ENCODE peak calls at places on chromosomes 11 and 22, in five cellular contexts. Q is nephron progenitor cell, X is GM10248, W is fibroblast of pulmonary artery, R is left lung. S is an unnamed sample.

GRCh38 chr11:91904792-91905785 is 319.5 kb upstream of the FAT3 start:
- DNase-seq in Q (no peak), X (no peak), W (no peak), R (no peak), S (no peak)

GRCh38 chr11:121892131-121892681 is 223.8 kb downstream of the BLID start:
- DNase-seq in Q (no peak), X (no peak), W (peak), R (no peak), S (no peak)

GRCh38 chr11:13850256-13851010 is 112.1 kb upstream of the SPON1 start:
- DNase-seq in Q (no peak), X (no peak), W (no peak), R (no peak), S (no peak)

GRCh38 chr11:60767388-60767811 is 10.7 kb downstream of the MS4A15 start:
- DNase-seq in Q (peak), X (no peak), W (no peak), R (no peak), S (peak)

GRCh38 chr11:6606471-6607189 is 3.1 kb downstream of the ILK start:
- DNase-seq in Q (peak), X (peak), W (peak), R (peak), S (peak)

GRCh38 chr22:32475428-32476010 is 908 bp downstream of the FBXO7 start:
- DNase-seq in Q (peak), X (peak), W (peak), R (peak), S (peak)

GRCh38 chr22:45334068-45334467 is 24.3 kb downstream of the FAM118A start:
- DNase-seq in Q (no peak), X (no peak), W (no peak), R (no peak), S (no peak)

GRCh38 chr22:24335529-24335928 is 64.9 kb downstream of the SPECC1L start:
- DNase-seq in Q (no peak), X (no peak), W (peak), R (no peak), S (no peak)

GRCh38 chr22:33707581-33707980 is 212.7 kb downstream of the LARGE1 start:
- DNase-seq in Q (no peak), X (no peak), W (no peak), R (no peak), S (no peak)

GRCh38 chr11:26820739-26821138 is 98.9 kb upstream of the SLC5A12 start:
- DNase-seq in Q (no peak), X (no peak), W (peak), R (no peak), S (no peak)

GRCh38 chr11:65780770-65781151 is at the start of gene AP5B1:
- DNase-seq in Q (peak), X (peak), W (peak), R (no peak), S (peak)

GRCh38 chr11:127074151-127074761 is 73.7 kb upstream of the KIRREL3 start:
- DNase-seq in Q (peak), X (peak), W (peak), R (no peak), S (peak)

GRCh38 chr22:44842417-44842816 is 90.0 kb downstream of the ARHGAP8 start:
- DNase-seq in Q (no peak), X (no peak), W (no peak), R (no peak), S (no peak)

GRCh38 chr11:12888525-12889158 is 120.5 kb upstream of the RASSF10 start:
- DNase-seq in Q (peak), X (peak), W (peak), R (peak), S (peak)

GRCh38 chr11:35511666-35512065 is 13.8 kb downstream of the PAMR1 start:
- DNase-seq in Q (no peak), X (no peak), W (peak), R (no peak), S (no peak)

GRCh38 chr11:45169310-45170072 is 23.1 kb downstream of the PRDM11 start:
- DNase-seq in Q (no peak), X (no peak), W (no peak), R (no peak), S (no peak)

GRCh38 chr22:44752285-44753188 is at the start of gene ARHGAP8:
- DNase-seq in Q (peak), X (no peak), W (no peak), R (no peak), S (peak)

GRCh38 chr11:798093-798713 is at the start of gene SLC25A22:
- DNase-seq in Q (peak), X (peak), W (peak), R (peak), S (peak)

GRCh38 chr11:134975866-134976265 is 563.8 kb upstream of the B3GAT1 start:
- DNase-seq in Q (no peak), X (no peak), W (no peak), R (no peak), S (no peak)

GRCh38 chr11:94791216-94791889 is 23.2 kb downstream of the AMOTL1 start:
- DNase-seq in Q (no peak), X (no peak), W (no peak), R (no peak), S (no peak)

GRCh38 chr11:35237860-35238715 is 99.1 kb downstream of the CD44 start:
- DNase-seq in Q (peak), X (peak), W (peak), R (no peak), S (peak)

GRCh38 chr11:92473736-92474135 is 249.1 kb downstream of the FAT3 start:
- DNase-seq in Q (no peak), X (no peak), W (no peak), R (no peak), S (no peak)

GRCh38 chr11:6862961-6863360 is at the start of gene OR10A2:
- DNase-seq in Q (no peak), X (no peak), W (no peak), R (no peak), S (no peak)

GRCh38 chr11:7575841-7576451 is 62.1 kb downstream of the PPFIBP2 start:
- DNase-seq in Q (no peak), X (no peak), W (no peak), R (peak), S (no peak)

GRCh38 chr22:27580311-27580897 is 221.2 kb downstream of the MN1 start:
- DNase-seq in Q (no peak), X (no peak), W (no peak), R (no peak), S (no peak)

GRCh38 chr11:16293204-16293681 is 63.1 kb downstream of the SOX6 start:
- DNase-seq in Q (no peak), X (no peak), W (peak), R (no peak), S (no peak)

GRCh38 chr11:93518081-93518480 is 25.1 kb downstream of the SMCO4 start:
- DNase-seq in Q (no peak), X (no peak), W (no peak), R (no peak), S (no peak)

GRCh38 chr11:85709983-85710382 is 24.0 kb upstream of the CCDC89 start:
- DNase-seq in Q (no peak), X (no peak), W (no peak), R (no peak), S (no peak)

GRCh38 chr11:122007611-122008071 is 108.4 kb downstream of the BLID start:
- DNase-seq in Q (no peak), X (no peak), W (peak), R (no peak), S (no peak)

GRCh38 chr11:78773503-78773902 is 198.8 kb upstream of the NARS2 start:
- DNase-seq in Q (no peak), X (no peak), W (no peak), R (no peak), S (no peak)

GRCh38 chr11:73415854-73416615 is 39.8 kb downstream of the RELT start:
- DNase-seq in Q (no peak), X (no peak), W (no peak), R (no peak), S (no peak)

DNA sequence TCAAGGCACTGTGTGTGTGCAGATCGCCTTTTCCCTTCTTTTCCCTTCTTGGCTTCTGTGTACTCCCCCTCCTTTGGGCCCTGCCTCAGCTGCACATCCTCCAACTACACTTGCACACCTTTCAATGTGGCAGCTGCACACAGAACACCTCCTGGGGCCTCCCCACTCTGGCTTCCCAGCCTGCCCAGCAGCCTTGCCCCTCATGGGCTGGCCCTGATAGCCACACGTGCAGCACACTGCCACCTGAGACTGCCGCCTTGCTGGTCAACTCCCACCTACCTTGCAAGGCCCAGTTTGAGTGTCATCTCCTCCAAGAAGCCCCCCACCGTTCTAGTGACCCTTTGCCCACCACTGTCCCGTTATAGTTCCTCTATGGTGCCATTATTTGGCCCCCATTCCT is 77.3 kb upstream of the ARFGAP3 start:
- DNase-seq in Q (no peak), X (no peak), W (no peak), R (no peak), S (no peak)
- TF ChIP-seq CTCF in Q (no peak), X (no peak), W (no peak), R (no peak), S (no peak)

GRCh38 chr22:30245985-30246901 is at the start of gene LIF:
- DNase-seq in Q (peak), X (peak), W (peak), R (no peak), S (peak)
- TF ChIP-seq CTCF in Q (no peak), X (peak), W (no peak), R (no peak), S (no peak)

GRCh38 chr22:40898850-40899357 is 37.0 kb upstream of the DNAJB7 start:
- DNase-seq in Q (no peak), X (peak), W (peak), R (no peak), S (peak)
- TF ChIP-seq CTCF in Q (peak), X (peak), W (peak), R (no peak), S (peak)

GRCh38 chr11:1882265-1883238 is 9.1 kb downstream of the PRR33 start:
- DNase-seq in Q (peak), X (peak), W (peak), R (peak), S (peak)
- TF ChIP-seq CTCF in Q (peak), X (peak), W (peak), R (peak), S (peak)

GRCh38 chr11:17771415-17771814 is 36.8 kb downstream of the KCNC1 start:
- DNase-seq in Q (peak), X (no peak), W (no peak), R (no peak), S (no peak)

GRCh38 chr11:17769218-17769617 is 34.6 kb downstream of the KCNC1 start:
- DNase-seq in Q (no peak), X (no peak), W (no peak), R (no peak), S (no peak)

GRCh38 chr11:17770917-17771316 is 36.3 kb downstream of the KCNC1 start:
- DNase-seq in Q (no peak), X (no peak), W (peak), R (no peak), S (no peak)

GRCh38 chr11:17768547-17768946 is 34.0 kb downstream of the KCNC1 start:
- DNase-seq in Q (no peak), X (no peak), W (no peak), R (no peak), S (no peak)

DNA sequence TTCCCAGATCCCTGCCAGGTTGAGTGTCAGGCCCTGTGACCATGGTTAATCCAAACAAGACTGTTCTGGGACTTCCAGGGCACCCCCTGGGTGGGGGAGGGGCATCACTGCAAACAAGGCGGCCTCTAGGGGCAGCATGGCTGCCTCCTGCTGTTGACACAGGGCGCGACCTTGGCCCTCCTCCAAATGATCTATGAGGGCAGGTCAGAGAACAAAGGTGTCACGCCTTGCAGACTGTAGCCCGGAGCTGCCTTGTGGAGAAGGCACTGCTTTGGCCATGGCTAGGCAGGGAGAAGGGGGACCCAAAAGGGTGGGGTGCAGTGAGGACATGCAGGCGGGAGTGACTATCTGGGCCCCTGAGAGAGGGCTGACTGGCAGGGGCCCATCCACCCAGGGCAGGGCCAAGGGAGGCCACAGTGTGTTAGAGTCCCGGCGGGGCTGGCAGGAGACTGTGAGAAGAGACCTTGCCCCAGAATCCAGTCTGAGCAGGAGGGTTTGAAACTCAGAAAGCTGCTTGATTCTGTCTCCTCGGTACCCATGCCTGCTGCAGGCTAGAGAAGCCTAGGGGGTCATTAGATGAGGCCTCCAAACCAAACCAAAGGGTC is 35.6 kb downstream of the KCNC1 start:
- DNase-seq in Q (peak), X (no peak), W (no peak), R (no peak), S (no peak)
- TF ChIP-seq CTCF in Q (peak), X (no peak), W (peak), R (no peak), S (no peak)

GRCh38 chr11:131670876-131671275 is 300.5 kb downstream of the NTM start:
- DNase-seq in Q (no peak), X (no peak), W (no peak), R (no peak), S (no peak)

GRCh38 chr11:131671320-131671719 is 300.9 kb downstream of the NTM start:
- DNase-seq in Q (no peak), X (no peak), W (no peak), R (no peak), S (no peak)

GRCh38 chr11:131674051-131674755 is 303.8 kb downstream of the NTM start:
- DNase-seq in Q (peak), X (peak), W (peak), R (peak), S (peak)

GRCh38 chr11:131672191-131672590 is 301.8 kb downstream of the NTM start:
- DNase-seq in Q (no peak), X (no peak), W (no peak), R (peak), S (no peak)

GRCh38 chr11:131671764-131672163 is 301.3 kb downstream of the NTM start:
- DNase-seq in Q (peak), X (no peak), W (no peak), R (no peak), S (no peak)
- TF ChIP-seq CTCF in Q (peak), X (no peak), W (no peak), R (no peak), S (peak)

DNA sequence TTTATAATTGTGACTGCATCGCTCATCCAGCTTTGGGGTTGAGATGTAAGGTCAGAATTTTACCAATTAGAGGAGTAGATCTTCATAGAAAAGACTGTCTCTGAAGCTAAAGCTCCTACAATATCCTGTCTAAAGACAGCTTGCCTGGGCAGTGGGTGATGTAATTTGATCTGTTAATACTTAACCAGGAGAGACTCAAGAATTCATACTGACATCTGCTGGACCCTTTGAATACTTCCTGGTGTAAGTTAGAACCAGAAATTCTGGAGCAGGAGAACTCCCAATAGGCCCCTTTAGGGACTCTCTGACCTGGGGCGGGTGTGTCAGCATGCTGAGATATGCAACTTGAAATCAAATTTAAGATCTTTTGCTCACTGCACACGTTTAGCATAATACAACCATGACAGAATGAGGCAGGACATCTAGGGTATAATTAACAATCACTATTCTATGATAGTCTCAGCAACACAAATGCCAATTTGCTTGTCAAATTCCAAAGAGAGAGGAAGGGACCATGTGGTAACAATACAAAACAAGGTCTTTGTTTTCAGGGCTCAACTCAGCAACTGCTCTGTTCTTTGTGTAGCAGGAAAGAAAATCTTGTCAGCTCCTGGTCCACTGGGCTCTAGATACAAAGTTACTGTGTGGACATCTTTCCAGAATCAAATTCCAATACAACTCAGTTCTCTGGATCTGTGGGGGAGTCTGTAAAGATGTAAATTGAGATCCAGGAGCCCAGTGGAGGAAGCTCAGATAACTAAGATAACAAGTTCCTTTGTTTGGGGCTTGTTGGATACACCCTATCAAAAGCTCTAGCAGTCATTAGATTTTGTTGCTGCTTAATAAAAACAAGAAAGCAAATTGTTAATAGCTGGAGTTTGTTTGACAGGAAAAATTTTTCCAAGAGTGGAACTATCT is 144.0 kb downstream of the INSC start:
- DNase-seq in Q (no peak), X (no peak), W (peak), R (no peak), S (no peak)
- TF ChIP-seq CTCF in Q (no peak), X (no peak), W (peak), R (no peak), S (no peak)

DNA sequence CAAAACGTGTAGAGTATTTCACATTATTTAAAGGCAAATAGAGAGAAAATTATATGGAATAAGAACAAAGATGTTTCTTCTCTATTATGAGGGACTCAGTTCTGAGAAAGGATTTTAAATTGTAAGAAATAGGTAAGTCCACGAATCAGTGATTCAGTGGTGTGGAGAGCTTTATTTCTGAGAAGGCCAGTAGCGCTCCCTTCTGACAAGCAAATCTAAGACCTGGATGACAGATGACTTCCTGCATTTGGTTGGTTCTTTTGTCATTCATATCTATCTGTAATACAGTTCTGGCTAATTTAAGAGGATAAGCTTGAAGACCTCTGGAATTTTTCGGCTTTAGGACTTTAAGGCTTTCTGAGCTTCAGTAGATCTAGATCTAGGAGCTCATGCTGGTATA is 7.0 kb downstream of the CD3E start:
- DNase-seq in Q (no peak), X (no peak), W (no peak), R (no peak), S (no peak)
- TF ChIP-seq CTCF in Q (no peak), X (no peak), W (no peak), R (no peak), S (no peak)

DNA sequence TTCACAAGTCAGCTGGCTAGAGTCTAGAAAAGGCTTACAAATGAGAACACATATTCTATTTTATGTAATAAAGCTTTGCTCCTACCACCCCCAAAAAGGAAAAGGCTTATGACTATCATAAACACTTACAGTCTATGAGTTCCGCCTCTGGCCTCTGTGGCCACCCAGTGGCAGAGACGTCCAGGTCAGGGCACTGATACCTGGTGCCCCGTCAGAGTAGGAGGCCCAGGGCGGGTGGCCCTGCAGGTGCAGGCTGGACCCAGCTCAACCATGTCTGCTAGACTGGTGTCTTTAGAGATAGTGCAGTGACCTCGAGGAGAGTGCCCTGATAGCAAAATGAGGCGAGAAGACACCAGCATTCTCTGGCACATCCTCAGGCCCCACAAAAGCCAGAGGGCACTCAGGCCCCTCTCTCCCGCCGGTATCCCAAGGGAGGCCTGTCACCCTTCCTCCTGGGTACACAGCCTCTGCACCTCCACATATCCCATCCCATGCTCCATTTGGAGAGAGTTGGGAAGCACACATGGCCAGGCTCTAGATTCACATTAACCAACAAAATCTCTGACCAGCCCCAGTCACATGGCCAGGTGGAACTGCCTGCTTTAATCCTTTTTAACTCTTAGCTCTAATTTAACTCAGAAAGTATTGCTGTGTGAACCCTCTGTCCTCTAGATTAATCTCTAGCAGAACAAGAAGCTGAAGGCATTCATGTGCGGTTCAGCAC is 27.3 kb upstream of the SERPIND1 start:
- DNase-seq in Q (no peak), X (no peak), W (no peak), R (no peak), S (no peak)
- TF ChIP-seq CTCF in Q (no peak), X (no peak), W (no peak), R (no peak), S (no peak)

S was measured in GM20000.